ENCODE peak calls at places on chromosome 7, in five cellular contexts. D is NT2/D1, A is GM12878, J is H1, V is HepG2. Y is an unnamed sample.

GRCh38 chr7:152511736-152512135 is 75.9 kb upstream of the KMT2C start:
- DNase-seq in V (no peak), J (no peak), D (no peak), A (no peak), Y (no peak)

GRCh38 chr7:136953386-136953785 is 84.9 kb downstream of the CHRM2 start:
- DNase-seq in V (no peak), D (no peak), A (no peak), J (no peak), Y (no peak)

GRCh38 chr7:47582748-47583740 is 1.1 kb upstream of the TNS3 start:
- DNase-seq in D (no peak), A (no peak), J (no peak), V (no peak), Y (no peak)

GRCh38 chr7:4438723-4439245 is 243.3 kb upstream of the FOXK1 start:
- DNase-seq in V (no peak), A (no peak), D (no peak), J (no peak), Y (no peak)

GRCh38 chr7:47186316-47186715 is 395.6 kb downstream of the TNS3 start:
- DNase-seq in A (peak), V (no peak), J (no peak), D (no peak), Y (no peak)

GRCh38 chr7:43658718-43659548 is 70.4 kb downstream of the COA1 start:
- DNase-seq in V (peak), D (no peak), J (no peak), A (no peak), Y (no peak)

GRCh38 chr7:43616977-43617376 is 34.1 kb downstream of the STK17A start:
- DNase-seq in V (no peak), D (no peak), J (no peak), A (no peak), Y (no peak)

GRCh38 chr7:128071801-128072200 is 40.6 kb upstream of the LRRC4 start:
- DNase-seq in J (no peak), D (no peak), V (no peak), A (no peak), Y (no peak)

GRCh38 chr7:69199661-69200060 is 398.6 kb upstream of the AUTS2 start:
- DNase-seq in J (no peak), A (no peak), V (no peak), D (no peak), Y (no peak)

GRCh38 chr7:127588697-127589482 is 679 bp downstream of the ARF5 start:
- DNase-seq in A (no peak), V (peak), D (peak), J (peak), Y (peak)

DNA sequence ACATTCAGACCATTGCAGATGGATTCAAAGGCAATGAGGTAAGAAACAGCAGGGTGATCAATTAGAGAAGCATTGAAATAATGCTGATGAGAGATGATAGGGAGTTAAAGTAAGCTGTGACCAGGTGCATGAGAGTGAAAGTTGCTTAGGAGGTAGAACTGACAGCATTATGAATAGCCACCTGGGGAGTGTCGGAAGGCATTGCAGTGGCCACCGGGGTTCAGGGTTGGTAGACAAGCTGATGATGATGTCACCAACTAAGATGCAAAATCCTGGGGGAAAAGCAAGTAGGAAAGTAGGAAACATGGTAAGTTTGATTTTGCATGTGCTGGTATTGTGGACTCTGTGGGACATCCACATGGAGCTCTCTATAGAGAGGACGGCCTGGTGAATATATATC is 211.9 kb upstream of the ETV1 start:
- DNase-seq in D (no peak), A (no peak), V (no peak), J (no peak), Y (no peak)
- TF ChIP-seq SUZ12 in D (no peak), A (no peak), V (no peak), J (no peak), Y (no peak)

GRCh38 chr7:91947948-91948347 is 7.3 kb downstream of the AKAP9 start:
- DNase-seq in J (no peak), V (no peak), D (no peak), A (no peak), Y (no peak)

GRCh38 chr7:91946549-91946948 is 5.9 kb downstream of the AKAP9 start:
- DNase-seq in V (no peak), D (no peak), A (no peak), J (no peak), Y (no peak)

GRCh38 chr7:91942312-91942711 is 1.6 kb downstream of the AKAP9 start:
- DNase-seq in J (no peak), D (no peak), A (no peak), V (peak), Y (no peak)

GRCh38 chr7:91949221-91950009 is 8.8 kb downstream of the AKAP9 start:
- DNase-seq in A (no peak), J (no peak), D (no peak), V (no peak), Y (no peak)

DNA sequence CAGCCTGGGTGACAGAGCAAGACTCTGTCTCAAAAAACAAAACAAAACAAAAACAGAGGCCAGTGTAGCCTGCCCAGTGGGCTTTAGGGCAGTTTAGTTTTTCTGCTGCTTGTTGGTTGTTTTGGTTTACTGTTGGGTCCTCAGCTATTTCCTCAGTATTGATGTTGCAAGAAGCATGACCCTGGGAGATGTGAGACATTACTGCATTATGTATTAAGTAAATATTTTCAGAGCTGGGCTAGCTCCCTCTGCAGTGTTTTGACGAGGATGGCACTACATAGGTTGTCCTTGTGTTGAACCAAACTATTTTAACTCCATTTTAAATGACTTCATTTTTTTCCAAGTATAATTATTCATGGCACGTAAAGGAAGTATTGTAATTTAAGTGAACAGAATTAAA is 4.8 kb downstream of the AKAP9 start:
- DNase-seq in V (peak), J (no peak), A (no peak), D (no peak), Y (no peak)
- TF ChIP-seq SUZ12 in V (no peak), J (no peak), A (no peak), D (no peak), Y (no peak)

GRCh38 chr7:95592570-95592969 is 3.7 kb downstream of the PDK4 start:
- DNase-seq in D (no peak), J (no peak), A (no peak), V (no peak), Y (no peak)

GRCh38 chr7:95595825-95596182 is 512 bp downstream of the PDK4 start:
- DNase-seq in A (no peak), J (no peak), V (no peak), D (no peak), Y (no peak)

GRCh38 chr7:95594185-95594584 is 2.1 kb downstream of the PDK4 start:
- DNase-seq in V (no peak), J (no peak), A (no peak), D (no peak), Y (no peak)

GRCh38 chr7:95590387-95591248 is 5.7 kb downstream of the PDK4 start:
- DNase-seq in V (peak), J (no peak), D (no peak), A (no peak), Y (no peak)

GRCh38 chr7:95593343-95593742 is 3.0 kb downstream of the PDK4 start:
- DNase-seq in J (no peak), D (no peak), A (no peak), V (no peak), Y (no peak)
- TF ChIP-seq SUZ12 in J (no peak), D (no peak), A (no peak), V (no peak), Y (no peak)

DNA sequence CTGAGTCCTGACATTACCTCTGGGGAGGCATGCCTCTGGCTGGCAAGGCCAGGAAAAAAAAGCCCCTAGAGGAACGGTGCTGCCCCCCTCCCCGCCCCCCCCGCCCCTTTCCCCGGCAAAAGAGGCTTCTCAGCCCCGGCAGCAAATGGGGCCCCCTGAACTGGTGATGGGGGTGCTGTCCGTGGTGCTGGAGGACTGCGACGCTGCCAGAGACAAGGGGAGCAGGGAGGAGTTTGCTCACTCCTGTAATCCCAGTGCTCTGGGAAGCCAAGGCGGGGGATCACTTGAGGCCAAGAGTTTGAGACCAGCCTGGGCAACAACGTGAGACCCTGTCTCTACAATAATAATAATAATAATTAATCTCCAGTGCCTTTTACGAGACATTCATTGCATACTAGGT is 23.7 kb downstream of the SRRM3 start:
- DNase-seq in J (no peak), V (no peak), A (no peak), D (peak), Y (peak)
- TF ChIP-seq SUZ12 in J (no peak), V (no peak), A (no peak), D (no peak), Y (no peak)

DNA sequence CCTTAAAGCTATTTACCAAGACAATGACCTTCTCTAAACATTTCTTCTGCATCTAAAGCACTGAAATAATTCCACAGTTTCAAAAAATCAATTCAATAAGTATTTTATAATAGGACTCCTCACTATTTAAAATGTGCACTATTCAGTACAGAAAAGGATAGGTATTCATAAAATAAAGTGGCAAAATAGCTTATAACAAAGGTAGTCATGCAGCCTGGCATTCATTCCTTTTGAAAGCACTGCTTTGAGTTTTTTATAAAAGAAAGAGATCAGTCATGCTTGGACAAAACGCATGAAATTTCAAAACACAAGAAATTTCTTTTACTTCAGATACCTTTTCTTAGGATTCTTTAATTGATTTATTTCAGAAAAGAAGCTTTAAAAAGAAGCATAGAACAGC is 689.7 kb upstream of the PHF14 start:
- DNase-seq in A (no peak), V (no peak), J (no peak), D (no peak), Y (no peak)
- TF ChIP-seq SUZ12 in A (no peak), V (no peak), J (no peak), D (no peak), Y (no peak)

GRCh38 chr7:72249106-72249505 is 163.0 kb downstream of the CALN1 start:
- DNase-seq in J (no peak), D (no peak), A (no peak), V (no peak), Y (no peak)

GRCh38 chr7:72244826-72245398 is 167.2 kb downstream of the CALN1 start:
- DNase-seq in D (no peak), V (no peak), J (no peak), A (no peak), Y (no peak)

GRCh38 chr7:72243329-72243728 is 168.8 kb downstream of the CALN1 start:
- DNase-seq in A (no peak), V (no peak), J (no peak), D (no peak), Y (no peak)
- TF ChIP-seq SUZ12 in A (no peak), V (no peak), J (no peak), D (no peak), Y (no peak)

GRCh38 chr7:86784765-86785164 is 141.1 kb downstream of the GRM3 start:
- DNase-seq in J (no peak), D (no peak), V (no peak), A (no peak), Y (no peak)

GRCh38 chr7:86785641-86786040 is 141.9 kb downstream of the GRM3 start:
- DNase-seq in V (no peak), A (peak), D (no peak), J (no peak), Y (no peak)

GRCh38 chr7:86790383-86790782 is 146.7 kb downstream of the GRM3 start:
- DNase-seq in V (no peak), D (no peak), A (no peak), J (no peak), Y (no peak)

GRCh38 chr7:86788948-86789347 is 145.2 kb downstream of the GRM3 start:
- DNase-seq in J (no peak), V (no peak), D (no peak), A (no peak), Y (no peak)

GRCh38 chr7:86786376-86786775 is 142.7 kb downstream of the GRM3 start:
- DNase-seq in A (no peak), D (no peak), J (no peak), V (no peak), Y (no peak)
- TF ChIP-seq SUZ12 in A (no peak), D (no peak), J (no peak), V (no peak), Y (no peak)

GRCh38 chr7:135333196-135333595 is 99.6 kb downstream of the STRA8 start:
- DNase-seq in J (no peak), V (no peak), D (no peak), A (no peak), Y (no peak)

GRCh38 chr7:135333946-135334345 is 100.3 kb downstream of the STRA8 start:
- DNase-seq in V (no peak), D (no peak), J (no peak), A (no peak), Y (no peak)

GRCh38 chr7:135337506-135337905 is 103.9 kb downstream of the STRA8 start:
- DNase-seq in D (no peak), V (no peak), J (no peak), A (no peak), Y (no peak)

GRCh38 chr7:135335628-135336139 is 102.0 kb downstream of the STRA8 start:
- DNase-seq in J (peak), V (peak), D (peak), A (peak), Y (peak)

DNA sequence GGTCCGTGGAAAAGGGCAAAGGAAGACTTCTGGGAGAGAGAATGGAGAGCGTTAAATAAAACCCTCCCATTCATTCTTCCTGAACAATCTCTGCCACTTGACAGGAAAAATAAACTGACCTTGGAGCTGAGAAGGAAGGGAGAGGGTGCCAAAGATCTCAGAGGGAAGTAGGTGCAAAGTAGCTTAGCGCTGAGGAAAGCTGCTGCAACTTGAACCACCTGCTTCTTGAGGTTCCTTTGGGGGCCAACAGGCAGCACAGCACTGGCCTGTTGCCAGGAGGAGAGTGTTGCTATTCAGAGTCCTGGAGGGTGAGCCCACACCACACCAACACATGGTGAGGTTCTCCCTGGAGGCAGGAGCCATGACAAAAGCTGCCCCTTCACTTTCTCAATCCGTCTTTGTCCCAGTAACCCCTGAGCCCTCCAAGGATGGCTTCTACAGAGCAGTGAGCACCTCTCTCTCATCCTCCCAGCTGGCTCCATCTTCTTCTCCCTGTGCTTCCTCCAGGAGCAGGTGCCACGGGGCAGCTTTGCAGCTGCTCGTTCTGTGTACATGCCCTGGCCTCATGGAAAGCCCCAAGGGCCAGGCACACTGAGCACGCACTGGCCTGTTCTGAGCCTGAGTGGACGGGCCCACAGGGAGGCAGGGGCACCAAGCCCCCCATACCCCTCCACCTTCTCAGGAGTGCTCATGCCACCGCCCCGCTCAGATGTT is 101.3 kb downstream of the STRA8 start:
- DNase-seq in V (no peak), J (no peak), D (no peak), A (no peak), Y (no peak)
- TF ChIP-seq SUZ12 in V (no peak), J (no peak), D (no peak), A (no peak), Y (no peak)

GRCh38 chr7:131890191-131890590 is 333.8 kb upstream of the PODXL start:
- DNase-seq in A (no peak), J (no peak), V (no peak), D (no peak), Y (no peak)
- TF ChIP-seq SUZ12 in A (no peak), J (no peak), V (no peak), D (no peak), Y (no peak)

DNA sequence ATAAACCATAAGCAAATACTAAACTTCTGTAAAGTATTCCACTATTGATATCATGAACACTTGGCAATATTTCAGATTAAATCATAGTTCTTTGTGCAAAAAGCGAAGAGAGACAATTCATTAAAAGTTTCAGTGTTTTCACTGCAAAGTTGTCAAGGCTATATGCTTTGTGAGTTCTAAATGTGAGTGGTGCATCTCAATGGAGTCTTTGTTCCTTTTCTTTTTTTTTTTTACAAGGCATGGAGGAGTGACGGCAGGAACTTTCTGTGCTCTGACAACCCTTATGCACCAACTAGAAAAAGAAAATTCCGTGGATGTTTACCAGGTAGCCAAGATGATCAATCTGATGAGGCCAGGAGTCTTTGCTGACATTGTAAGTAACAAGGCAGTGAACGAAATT is 84.5 kb downstream of the AASS start:
- DNase-seq in J (no peak), A (no peak), V (no peak), D (no peak), Y (no peak)
- TF ChIP-seq SUZ12 in J (no peak), A (no peak), V (no peak), D (no peak), Y (no peak)